ENCODE peak calls at places on chromosomes 13 and 19, in ten cellular contexts. A, N, L, H, W, P, M, Y, X and Z are unnamed samples.
A peak's percentile ranks its signal among the peaks of the same experiment; 100 is the strongest.

GRCh38 chr13:23322353-23323336 is 110.9 kb downstream of the SACS start:
- DNase-seq in A (no peak), N (no peak), L (no peak), H (no peak), W (no peak), P (no peak), M (no peak), Y (no peak), X (no peak), Z (no peak)

GRCh38 chr19:28482221-28482620 is 730.7 kb downstream of the UQCRFS1 start:
- DNase-seq in A (no peak), N (no peak), L (no peak), H (no peak), W (no peak), P (no peak), M (no peak), Y (no peak), X (no peak), Z (no peak)

GRCh38 chr19:16327911-16328823 is 3.5 kb downstream of the KLF2 start:
- DNase-seq in A (peak; percentile 51), N (peak; percentile 75), L (peak; percentile 47), H (peak; percentile 72), W (no peak), P (peak; percentile 72), M (peak; percentile 22), Y (no peak), X (no peak), Z (peak; percentile 69)

GRCh38 chr19:1089891-1090290 is 5.3 kb downstream of the POLR2E start:
- DNase-seq in A (no peak), N (no peak), L (no peak), H (no peak), W (no peak), P (no peak), M (no peak), Y (no peak), X (no peak), Z (no peak)

GRCh38 chr13:110813646-110814624 is 100.4 kb downstream of the ING1 start:
- DNase-seq in A (no peak), N (no peak), L (no peak), H (no peak), W (no peak), P (no peak), M (no peak), Y (no peak), X (no peak), Z (no peak)

GRCh38 chr19:13401388-13401787 is 104.9 kb downstream of the CACNA1A start:
- DNase-seq in A (peak; percentile 35), N (peak; percentile 20), L (no peak), H (no peak), W (no peak), P (peak; percentile 11), M (no peak), Y (no peak), X (no peak), Z (no peak)

GRCh38 chr13:99721606-99722384 is 220.5 kb downstream of the TM9SF2 start:
- DNase-seq in A (no peak), N (no peak), L (no peak), H (no peak), W (no peak), P (no peak), M (no peak), Y (no peak), X (no peak), Z (no peak)

GRCh38 chr19:6632002-6632621 is 37.8 kb downstream of the TNFSF14 start:
- DNase-seq in A (peak; percentile 54), N (peak; percentile 87), L (peak; percentile 75), H (no peak), W (peak; percentile 68), P (peak; percentile 64), M (peak; percentile 37), Y (peak; percentile 62), X (peak; percentile 80), Z (no peak)